ENCODE peak calls at places on chromosomes 6 and 20, in seven cellular contexts. One of them, this sample, is unnamed.

GRCh38 chr20:38214871-38215788 is 45.4 kb downstream of the KIAA1755 start:
- DNase-seq in mucosa of descending colon: no peak
- DNase-seq in cardiac fibroblast: no peak
- DNase-seq in colonic mucosa: no peak
- DNase-seq in spleen: peak
- DNase-seq in ascending aorta: no peak
- DNase-seq in fibroblast of lung: no peak
- DNase-seq in this sample: no peak

GRCh38 chr6:138943089-138943625 is 44.9 kb downstream of the REPS1 start:
- DNase-seq in mucosa of descending colon: no peak
- DNase-seq in cardiac fibroblast: no peak
- DNase-seq in colonic mucosa: no peak
- DNase-seq in spleen: no peak
- DNase-seq in ascending aorta: no peak
- DNase-seq in fibroblast of lung: no peak
- DNase-seq in this sample: no peak

GRCh38 chr6:140636237-140636636 is 1261.8 kb upstream of the CITED2 start:
- DNase-seq in mucosa of descending colon: no peak
- DNase-seq in cardiac fibroblast: no peak
- DNase-seq in colonic mucosa: no peak
- DNase-seq in spleen: no peak
- DNase-seq in ascending aorta: no peak
- DNase-seq in fibroblast of lung: no peak
- DNase-seq in this sample: no peak

GRCh38 chr6:158332237-158332636 is 20.0 kb downstream of the TULP4 start:
- DNase-seq in mucosa of descending colon: no peak
- DNase-seq in cardiac fibroblast: no peak
- DNase-seq in colonic mucosa: no peak
- DNase-seq in spleen: no peak
- DNase-seq in ascending aorta: no peak
- DNase-seq in fibroblast of lung: no peak
- DNase-seq in this sample: no peak

GRCh38 chr6:1464796-1465348 is 75.5 kb downstream of the FOXF2 start:
- DNase-seq in mucosa of descending colon: no peak
- DNase-seq in cardiac fibroblast: no peak
- DNase-seq in colonic mucosa: no peak
- DNase-seq in spleen: no peak
- DNase-seq in ascending aorta: no peak
- DNase-seq in fibroblast of lung: no peak
- DNase-seq in this sample: no peak

GRCh38 chr6:33813246-33813904 is 9.6 kb upstream of the MLN start:
- DNase-seq in mucosa of descending colon: no peak
- DNase-seq in cardiac fibroblast: no peak
- DNase-seq in colonic mucosa: no peak
- DNase-seq in spleen: no peak
- DNase-seq in ascending aorta: no peak
- DNase-seq in fibroblast of lung: no peak
- DNase-seq in this sample: no peak

GRCh38 chr6:44179072-44179536 is 20.5 kb downstream of the CAPN11 start:
- DNase-seq in mucosa of descending colon: no peak
- DNase-seq in cardiac fibroblast: no peak
- DNase-seq in colonic mucosa: no peak
- DNase-seq in spleen: no peak
- DNase-seq in ascending aorta: no peak
- DNase-seq in fibroblast of lung: no peak
- DNase-seq in this sample: no peak

GRCh38 chr6:3159805-3160781 is 2.7 kb upstream of the TUBB2A start:
- DNase-seq in mucosa of descending colon: peak
- DNase-seq in cardiac fibroblast: peak
- DNase-seq in colonic mucosa: peak
- DNase-seq in spleen: peak
- DNase-seq in ascending aorta: no peak
- DNase-seq in fibroblast of lung: peak
- DNase-seq in this sample: peak

GRCh38 chr6:2909718-2910117 is 6.6 kb upstream of the SERPINB9 start:
- DNase-seq in mucosa of descending colon: no peak
- DNase-seq in cardiac fibroblast: no peak
- DNase-seq in colonic mucosa: no peak
- DNase-seq in spleen: no peak
- DNase-seq in ascending aorta: no peak
- DNase-seq in fibroblast of lung: peak
- DNase-seq in this sample: peak

GRCh38 chr20:32507998-32508774 is 76.9 kb downstream of the NOL4L start:
- DNase-seq in mucosa of descending colon: peak
- DNase-seq in cardiac fibroblast: no peak
- DNase-seq in colonic mucosa: no peak
- DNase-seq in spleen: no peak
- DNase-seq in ascending aorta: no peak
- DNase-seq in fibroblast of lung: no peak
- DNase-seq in this sample: no peak

GRCh38 chr6:13419826-13420225 is 67.6 kb downstream of the GFOD1 start:
- DNase-seq in mucosa of descending colon: no peak
- DNase-seq in cardiac fibroblast: no peak
- DNase-seq in colonic mucosa: no peak
- DNase-seq in spleen: no peak
- DNase-seq in ascending aorta: no peak
- DNase-seq in fibroblast of lung: no peak
- DNase-seq in this sample: no peak

GRCh38 chr20:63821824-63822223 is 9.2 kb downstream of the ZBTB46 start:
- DNase-seq in mucosa of descending colon: no peak
- DNase-seq in cardiac fibroblast: no peak
- DNase-seq in colonic mucosa: no peak
- DNase-seq in spleen: no peak
- DNase-seq in ascending aorta: no peak
- DNase-seq in fibroblast of lung: no peak
- DNase-seq in this sample: no peak

GRCh38 chr6:105136433-105137350 is 43.1 kb downstream of the POPDC3 start:
- DNase-seq in mucosa of descending colon: peak
- DNase-seq in cardiac fibroblast: peak
- DNase-seq in colonic mucosa: peak
- DNase-seq in spleen: peak
- DNase-seq in ascending aorta: peak
- DNase-seq in fibroblast of lung: peak
- DNase-seq in this sample: peak

GRCh38 chr6:133244502-133244901 is 3.3 kb downstream of the EYA4 start:
- DNase-seq in mucosa of descending colon: no peak
- DNase-seq in cardiac fibroblast: no peak
- DNase-seq in colonic mucosa: no peak
- DNase-seq in spleen: no peak
- DNase-seq in ascending aorta: no peak
- DNase-seq in fibroblast of lung: no peak
- DNase-seq in this sample: no peak

GRCh38 chr6:42279144-42279781 is 61.6 kb upstream of the MRPS10 start:
- DNase-seq in mucosa of descending colon: peak
- DNase-seq in cardiac fibroblast: peak
- DNase-seq in colonic mucosa: peak
- DNase-seq in spleen: peak
- DNase-seq in ascending aorta: no peak
- DNase-seq in fibroblast of lung: peak
- DNase-seq in this sample: peak

GRCh38 chr6:155190667-155191066 is 73.1 kb upstream of the CLDN20 start:
- DNase-seq in mucosa of descending colon: no peak
- DNase-seq in cardiac fibroblast: no peak
- DNase-seq in colonic mucosa: no peak
- DNase-seq in spleen: no peak
- DNase-seq in ascending aorta: no peak
- DNase-seq in fibroblast of lung: no peak
- DNase-seq in this sample: peak

GRCh38 chr6:31332637-31333602 is 24.1 kb downstream of the HLA-B start:
- DNase-seq in mucosa of descending colon: no peak
- DNase-seq in cardiac fibroblast: no peak
- DNase-seq in colonic mucosa: no peak
- DNase-seq in spleen: no peak
- DNase-seq in ascending aorta: no peak
- DNase-seq in fibroblast of lung: peak
- DNase-seq in this sample: no peak

GRCh38 chr6:126773122-126773805 is 345.2 kb upstream of the RSPO3 start:
- DNase-seq in mucosa of descending colon: no peak
- DNase-seq in cardiac fibroblast: peak
- DNase-seq in colonic mucosa: no peak
- DNase-seq in spleen: no peak
- DNase-seq in ascending aorta: no peak
- DNase-seq in fibroblast of lung: peak
- DNase-seq in this sample: no peak

GRCh38 chr6:34232901-34233300 is 3.8 kb upstream of the HMGA1 start:
- DNase-seq in mucosa of descending colon: no peak
- DNase-seq in cardiac fibroblast: peak
- DNase-seq in colonic mucosa: no peak
- DNase-seq in spleen: peak
- DNase-seq in ascending aorta: no peak
- DNase-seq in fibroblast of lung: no peak
- DNase-seq in this sample: no peak

GRCh38 chr20:47038581-47039560 is 144.2 kb downstream of the EYA2 start:
- DNase-seq in mucosa of descending colon: no peak
- DNase-seq in cardiac fibroblast: peak
- DNase-seq in colonic mucosa: no peak
- DNase-seq in spleen: no peak
- DNase-seq in ascending aorta: no peak
- DNase-seq in fibroblast of lung: no peak
- DNase-seq in this sample: no peak

GRCh38 chr20:23668477-23668951 is 20.3 kb downstream of the CST4 start:
- DNase-seq in mucosa of descending colon: peak
- DNase-seq in cardiac fibroblast: peak
- DNase-seq in colonic mucosa: peak
- DNase-seq in spleen: peak
- DNase-seq in ascending aorta: no peak
- DNase-seq in fibroblast of lung: peak
- DNase-seq in this sample: peak

GRCh38 chr6:130233332-130233731 is 10.6 kb upstream of the SAMD3 start:
- DNase-seq in mucosa of descending colon: no peak
- DNase-seq in cardiac fibroblast: no peak
- DNase-seq in colonic mucosa: no peak
- DNase-seq in spleen: no peak
- DNase-seq in ascending aorta: no peak
- DNase-seq in fibroblast of lung: peak
- DNase-seq in this sample: peak

GRCh38 chr6:168540713-168541291 is 99.8 kb downstream of the SMOC2 start:
- DNase-seq in mucosa of descending colon: no peak
- DNase-seq in cardiac fibroblast: no peak
- DNase-seq in colonic mucosa: no peak
- DNase-seq in spleen: peak
- DNase-seq in ascending aorta: no peak
- DNase-seq in fibroblast of lung: no peak
- DNase-seq in this sample: no peak

GRCh38 chr6:54282186-54282585 is 26.1 kb upstream of the TINAG start:
- DNase-seq in mucosa of descending colon: no peak
- DNase-seq in cardiac fibroblast: peak
- DNase-seq in colonic mucosa: no peak
- DNase-seq in spleen: no peak
- DNase-seq in ascending aorta: no peak
- DNase-seq in fibroblast of lung: peak
- DNase-seq in this sample: peak
- H3K4me3 ChIP-seq in mucosa of descending colon: no peak
- H3K4me3 ChIP-seq in cardiac fibroblast: no peak
- H3K4me3 ChIP-seq in colonic mucosa: no peak
- H3K4me3 ChIP-seq in spleen: no peak
- H3K4me3 ChIP-seq in ascending aorta: no peak
- H3K4me3 ChIP-seq in fibroblast of lung: no peak
- H3K4me3 ChIP-seq in this sample: no peak

DNA sequence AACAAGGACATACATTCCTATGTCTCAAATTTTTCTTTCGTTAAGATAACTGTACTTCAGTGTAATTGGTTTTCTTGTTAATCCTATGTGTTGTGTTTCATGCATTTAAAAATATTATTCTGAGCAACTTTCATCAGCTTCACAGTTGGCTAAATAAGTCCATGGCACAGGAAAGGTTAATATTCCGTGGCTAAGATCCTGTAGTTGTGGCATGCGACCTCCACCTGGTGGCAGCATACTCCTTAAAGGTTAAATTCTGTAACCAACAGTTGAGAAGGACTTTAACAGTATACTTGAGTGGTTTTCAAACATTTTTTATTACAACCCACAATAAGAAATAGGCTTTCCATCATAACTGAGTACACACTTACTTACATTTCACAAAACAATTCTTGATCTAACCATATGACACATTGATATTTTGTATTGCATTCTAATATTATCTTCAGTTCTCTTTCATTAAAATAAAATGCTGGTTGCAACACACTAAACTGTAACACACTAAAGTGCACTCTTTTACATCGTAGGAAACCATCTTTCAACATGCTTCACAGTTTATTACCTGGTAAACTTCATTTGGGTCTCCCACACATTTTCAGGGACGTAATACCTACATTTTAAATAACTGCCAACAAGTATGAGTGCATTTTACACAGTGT is 118.3 kb downstream of the SLX4IP start:
- DNase-seq in mucosa of descending colon: peak
- DNase-seq in cardiac fibroblast: peak
- DNase-seq in colonic mucosa: peak
- DNase-seq in spleen: no peak
- DNase-seq in ascending aorta: peak
- DNase-seq in fibroblast of lung: peak
- DNase-seq in this sample: peak
- TF ChIP-seq CTCF in mucosa of descending colon: peak
- TF ChIP-seq CTCF in cardiac fibroblast: peak
- TF ChIP-seq CTCF in colonic mucosa: peak
- TF ChIP-seq CTCF in spleen: peak
- TF ChIP-seq CTCF in ascending aorta: peak
- TF ChIP-seq CTCF in fibroblast of lung: peak
- TF ChIP-seq CTCF in this sample: peak

GRCh38 chr6:156790711-156791110 is 13.5 kb downstream of the ARID1B start:
- DNase-seq in mucosa of descending colon: no peak
- DNase-seq in cardiac fibroblast: no peak
- DNase-seq in colonic mucosa: no peak
- DNase-seq in spleen: no peak
- DNase-seq in ascending aorta: no peak
- DNase-seq in fibroblast of lung: no peak
- DNase-seq in this sample: no peak
- H3K4me3 ChIP-seq in mucosa of descending colon: no peak
- H3K4me3 ChIP-seq in cardiac fibroblast: no peak
- H3K4me3 ChIP-seq in colonic mucosa: no peak
- H3K4me3 ChIP-seq in spleen: no peak
- H3K4me3 ChIP-seq in ascending aorta: no peak
- H3K4me3 ChIP-seq in fibroblast of lung: no peak
- H3K4me3 ChIP-seq in this sample: no peak

GRCh38 chr20:41983159-41983558 is 365.0 kb upstream of the CHD6 start:
- DNase-seq in mucosa of descending colon: no peak
- DNase-seq in cardiac fibroblast: no peak
- DNase-seq in colonic mucosa: no peak
- DNase-seq in spleen: no peak
- DNase-seq in ascending aorta: no peak
- DNase-seq in fibroblast of lung: no peak
- DNase-seq in this sample: no peak

GRCh38 chr20:41984031-41984430 is 365.9 kb upstream of the CHD6 start:
- DNase-seq in mucosa of descending colon: no peak
- DNase-seq in cardiac fibroblast: no peak
- DNase-seq in colonic mucosa: no peak
- DNase-seq in spleen: no peak
- DNase-seq in ascending aorta: no peak
- DNase-seq in fibroblast of lung: no peak
- DNase-seq in this sample: no peak

GRCh38 chr20:41981746-41982145 is 363.6 kb upstream of the CHD6 start:
- DNase-seq in mucosa of descending colon: no peak
- DNase-seq in cardiac fibroblast: no peak
- DNase-seq in colonic mucosa: no peak
- DNase-seq in spleen: no peak
- DNase-seq in ascending aorta: no peak
- DNase-seq in fibroblast of lung: no peak
- DNase-seq in this sample: no peak

GRCh38 chr20:41978246-41978790 is 360.1 kb upstream of the CHD6 start:
- DNase-seq in mucosa of descending colon: no peak
- DNase-seq in cardiac fibroblast: no peak
- DNase-seq in colonic mucosa: no peak
- DNase-seq in spleen: no peak
- DNase-seq in ascending aorta: no peak
- DNase-seq in fibroblast of lung: no peak
- DNase-seq in this sample: no peak

GRCh38 chr20:41978875-41979274 is 360.7 kb upstream of the CHD6 start:
- DNase-seq in mucosa of descending colon: no peak
- DNase-seq in cardiac fibroblast: no peak
- DNase-seq in colonic mucosa: no peak
- DNase-seq in spleen: no peak
- DNase-seq in ascending aorta: no peak
- DNase-seq in fibroblast of lung: no peak
- DNase-seq in this sample: no peak
- TF ChIP-seq CTCF in mucosa of descending colon: no peak
- TF ChIP-seq CTCF in cardiac fibroblast: no peak
- TF ChIP-seq CTCF in colonic mucosa: no peak
- TF ChIP-seq CTCF in spleen: no peak
- TF ChIP-seq CTCF in ascending aorta: no peak
- TF ChIP-seq CTCF in fibroblast of lung: no peak
- TF ChIP-seq CTCF in this sample: no peak

This sample was measured in fibroblast of villous mesenchyme.